ENCODE peak calls at places on chromosome 5, in nine cellular contexts. One of them, this sample, is unnamed.

GRCh38 chr5:28648108-28648507 is 1609.7 kb upstream of the CDH9 start:
- DNase-seq in NCI-H1930: no peak
- DNase-seq in endothelial cell: no peak
- DNase-seq in activated CD8-positive, alpha-beta T cell treated with anti-CD3 and anti-CD28 coated beads for 36 hours: no peak
- DNase-seq in activated T-cell treated with anti-CD3 and anti-CD28 coated beads, Interleukin-2, amount 50 U/mL, for 72 hours: no peak
- DNase-seq in amniotic epithelial cell: peak
- DNase-seq in HT1080: peak
- DNase-seq in mucosa of gallbladder: no peak
- DNase-seq in iPS-NIHi11: peak
- DNase-seq in this sample: no peak

GRCh38 chr5:11164456-11165286 is 403.6 kb upstream of the DAP start:
- DNase-seq in NCI-H1930: no peak
- DNase-seq in endothelial cell: no peak
- DNase-seq in activated CD8-positive, alpha-beta T cell treated with anti-CD3 and anti-CD28 coated beads for 36 hours: no peak
- DNase-seq in activated T-cell treated with anti-CD3 and anti-CD28 coated beads, Interleukin-2, amount 50 U/mL, for 72 hours: no peak
- DNase-seq in amniotic epithelial cell: no peak
- DNase-seq in HT1080: no peak
- DNase-seq in mucosa of gallbladder: no peak
- DNase-seq in iPS-NIHi11: no peak
- DNase-seq in this sample: no peak

GRCh38 chr5:177089146-177089545 is 2.4 kb downstream of the FGFR4 start:
- DNase-seq in NCI-H1930: no peak
- DNase-seq in endothelial cell: no peak
- DNase-seq in activated CD8-positive, alpha-beta T cell treated with anti-CD3 and anti-CD28 coated beads for 36 hours: no peak
- DNase-seq in activated T-cell treated with anti-CD3 and anti-CD28 coated beads, Interleukin-2, amount 50 U/mL, for 72 hours: no peak
- DNase-seq in amniotic epithelial cell: no peak
- DNase-seq in HT1080: no peak
- DNase-seq in mucosa of gallbladder: no peak
- DNase-seq in iPS-NIHi11: no peak
- DNase-seq in this sample: no peak

GRCh38 chr5:6188344-6188743 is 190.0 kb downstream of the MED10 start:
- DNase-seq in NCI-H1930: no peak
- DNase-seq in endothelial cell: no peak
- DNase-seq in activated CD8-positive, alpha-beta T cell treated with anti-CD3 and anti-CD28 coated beads for 36 hours: no peak
- DNase-seq in activated T-cell treated with anti-CD3 and anti-CD28 coated beads, Interleukin-2, amount 50 U/mL, for 72 hours: no peak
- DNase-seq in amniotic epithelial cell: no peak
- DNase-seq in HT1080: no peak
- DNase-seq in mucosa of gallbladder: no peak
- DNase-seq in iPS-NIHi11: no peak
- DNase-seq in this sample: no peak

GRCh38 chr5:127647361-127647958 is 1.4 kb upstream of the CTXN3 start:
- DNase-seq in NCI-H1930: no peak
- DNase-seq in endothelial cell: no peak
- DNase-seq in activated CD8-positive, alpha-beta T cell treated with anti-CD3 and anti-CD28 coated beads for 36 hours: no peak
- DNase-seq in activated T-cell treated with anti-CD3 and anti-CD28 coated beads, Interleukin-2, amount 50 U/mL, for 72 hours: no peak
- DNase-seq in amniotic epithelial cell: no peak
- DNase-seq in HT1080: no peak
- DNase-seq in mucosa of gallbladder: no peak
- DNase-seq in iPS-NIHi11: no peak
- DNase-seq in this sample: no peak

GRCh38 chr5:154267516-154267915 is 77.0 kb downstream of the GALNT10 start:
- DNase-seq in NCI-H1930: no peak
- DNase-seq in endothelial cell: no peak
- DNase-seq in activated CD8-positive, alpha-beta T cell treated with anti-CD3 and anti-CD28 coated beads for 36 hours: no peak
- DNase-seq in activated T-cell treated with anti-CD3 and anti-CD28 coated beads, Interleukin-2, amount 50 U/mL, for 72 hours: no peak
- DNase-seq in amniotic epithelial cell: no peak
- DNase-seq in HT1080: peak
- DNase-seq in mucosa of gallbladder: no peak
- DNase-seq in iPS-NIHi11: no peak
- DNase-seq in this sample: no peak

GRCh38 chr5:179235416-179236400 is 109.6 kb downstream of the ADAMTS2 start:
- DNase-seq in NCI-H1930: no peak
- DNase-seq in endothelial cell: no peak
- DNase-seq in activated CD8-positive, alpha-beta T cell treated with anti-CD3 and anti-CD28 coated beads for 36 hours: no peak
- DNase-seq in activated T-cell treated with anti-CD3 and anti-CD28 coated beads, Interleukin-2, amount 50 U/mL, for 72 hours: no peak
- DNase-seq in amniotic epithelial cell: no peak
- DNase-seq in HT1080: no peak
- DNase-seq in mucosa of gallbladder: no peak
- DNase-seq in iPS-NIHi11: no peak
- DNase-seq in this sample: no peak

GRCh38 chr5:60927450-60927849 is 17.4 kb downstream of the ERCC8 start:
- DNase-seq in NCI-H1930: no peak
- DNase-seq in endothelial cell: no peak
- DNase-seq in activated CD8-positive, alpha-beta T cell treated with anti-CD3 and anti-CD28 coated beads for 36 hours: no peak
- DNase-seq in activated T-cell treated with anti-CD3 and anti-CD28 coated beads, Interleukin-2, amount 50 U/mL, for 72 hours: no peak
- DNase-seq in amniotic epithelial cell: no peak
- DNase-seq in HT1080: no peak
- DNase-seq in mucosa of gallbladder: no peak
- DNase-seq in iPS-NIHi11: no peak
- DNase-seq in this sample: no peak

GRCh38 chr5:147412561-147412960 is 97.3 kb downstream of the DPYSL3 start:
- DNase-seq in NCI-H1930: no peak
- DNase-seq in endothelial cell: no peak
- DNase-seq in activated CD8-positive, alpha-beta T cell treated with anti-CD3 and anti-CD28 coated beads for 36 hours: no peak
- DNase-seq in activated T-cell treated with anti-CD3 and anti-CD28 coated beads, Interleukin-2, amount 50 U/mL, for 72 hours: no peak
- DNase-seq in amniotic epithelial cell: no peak
- DNase-seq in HT1080: no peak
- DNase-seq in mucosa of gallbladder: no peak
- DNase-seq in iPS-NIHi11: no peak
- DNase-seq in this sample: no peak

GRCh38 chr5:107565791-107566536 is 104.8 kb downstream of the EFNA5 start:
- DNase-seq in NCI-H1930: no peak
- DNase-seq in endothelial cell: no peak
- DNase-seq in activated CD8-positive, alpha-beta T cell treated with anti-CD3 and anti-CD28 coated beads for 36 hours: no peak
- DNase-seq in activated T-cell treated with anti-CD3 and anti-CD28 coated beads, Interleukin-2, amount 50 U/mL, for 72 hours: no peak
- DNase-seq in amniotic epithelial cell: no peak
- DNase-seq in HT1080: no peak
- DNase-seq in mucosa of gallbladder: no peak
- DNase-seq in iPS-NIHi11: peak
- DNase-seq in this sample: no peak

GRCh38 chr5:116452774-116453368 is 121.8 kb downstream of the SEMA6A start:
- DNase-seq in NCI-H1930: no peak
- DNase-seq in endothelial cell: no peak
- DNase-seq in activated CD8-positive, alpha-beta T cell treated with anti-CD3 and anti-CD28 coated beads for 36 hours: no peak
- DNase-seq in activated T-cell treated with anti-CD3 and anti-CD28 coated beads, Interleukin-2, amount 50 U/mL, for 72 hours: no peak
- DNase-seq in amniotic epithelial cell: no peak
- DNase-seq in HT1080: no peak
- DNase-seq in mucosa of gallbladder: no peak
- DNase-seq in iPS-NIHi11: no peak
- DNase-seq in this sample: no peak

GRCh38 chr5:133421394-133421793 is 190.9 kb downstream of the FSTL4 start:
- DNase-seq in NCI-H1930: peak
- DNase-seq in endothelial cell: peak
- DNase-seq in activated CD8-positive, alpha-beta T cell treated with anti-CD3 and anti-CD28 coated beads for 36 hours: peak
- DNase-seq in activated T-cell treated with anti-CD3 and anti-CD28 coated beads, Interleukin-2, amount 50 U/mL, for 72 hours: peak
- DNase-seq in amniotic epithelial cell: peak
- DNase-seq in HT1080: peak
- DNase-seq in mucosa of gallbladder: no peak
- DNase-seq in iPS-NIHi11: peak
- DNase-seq in this sample: peak

GRCh38 chr5:94366811-94367210 is 251.6 kb downstream of the KIAA0825 start:
- DNase-seq in NCI-H1930: no peak
- DNase-seq in endothelial cell: no peak
- DNase-seq in activated CD8-positive, alpha-beta T cell treated with anti-CD3 and anti-CD28 coated beads for 36 hours: no peak
- DNase-seq in activated T-cell treated with anti-CD3 and anti-CD28 coated beads, Interleukin-2, amount 50 U/mL, for 72 hours: no peak
- DNase-seq in amniotic epithelial cell: no peak
- DNase-seq in HT1080: no peak
- DNase-seq in mucosa of gallbladder: no peak
- DNase-seq in iPS-NIHi11: no peak
- DNase-seq in this sample: no peak

GRCh38 chr5:28517691-28518090 is 1479.3 kb upstream of the CDH9 start:
- DNase-seq in NCI-H1930: no peak
- DNase-seq in endothelial cell: no peak
- DNase-seq in activated CD8-positive, alpha-beta T cell treated with anti-CD3 and anti-CD28 coated beads for 36 hours: no peak
- DNase-seq in activated T-cell treated with anti-CD3 and anti-CD28 coated beads, Interleukin-2, amount 50 U/mL, for 72 hours: no peak
- DNase-seq in amniotic epithelial cell: no peak
- DNase-seq in HT1080: no peak
- DNase-seq in mucosa of gallbladder: no peak
- DNase-seq in iPS-NIHi11: no peak
- DNase-seq in this sample: no peak

GRCh38 chr5:51652980-51653379 is 269.7 kb downstream of the ISL1 start:
- DNase-seq in NCI-H1930: no peak
- DNase-seq in endothelial cell: no peak
- DNase-seq in activated CD8-positive, alpha-beta T cell treated with anti-CD3 and anti-CD28 coated beads for 36 hours: no peak
- DNase-seq in activated T-cell treated with anti-CD3 and anti-CD28 coated beads, Interleukin-2, amount 50 U/mL, for 72 hours: no peak
- DNase-seq in amniotic epithelial cell: peak
- DNase-seq in HT1080: peak
- DNase-seq in mucosa of gallbladder: no peak
- DNase-seq in iPS-NIHi11: peak
- DNase-seq in this sample: no peak

GRCh38 chr5:130985776-130986175 is 179.3 kb downstream of the HINT1 start:
- DNase-seq in NCI-H1930: no peak
- DNase-seq in endothelial cell: no peak
- DNase-seq in activated CD8-positive, alpha-beta T cell treated with anti-CD3 and anti-CD28 coated beads for 36 hours: no peak
- DNase-seq in activated T-cell treated with anti-CD3 and anti-CD28 coated beads, Interleukin-2, amount 50 U/mL, for 72 hours: no peak
- DNase-seq in amniotic epithelial cell: no peak
- DNase-seq in HT1080: no peak
- DNase-seq in mucosa of gallbladder: no peak
- DNase-seq in iPS-NIHi11: no peak
- DNase-seq in this sample: no peak

GRCh38 chr5:151480384-151480783 is 33.0 kb downstream of the SLC36A1 start:
- DNase-seq in NCI-H1930: no peak
- DNase-seq in endothelial cell: no peak
- DNase-seq in activated CD8-positive, alpha-beta T cell treated with anti-CD3 and anti-CD28 coated beads for 36 hours: no peak
- DNase-seq in activated T-cell treated with anti-CD3 and anti-CD28 coated beads, Interleukin-2, amount 50 U/mL, for 72 hours: no peak
- DNase-seq in amniotic epithelial cell: peak
- DNase-seq in HT1080: no peak
- DNase-seq in mucosa of gallbladder: no peak
- DNase-seq in iPS-NIHi11: no peak
- DNase-seq in this sample: no peak

GRCh38 chr5:159061186-159061796 is 38.4 kb downstream of the EBF1 start:
- DNase-seq in NCI-H1930: no peak
- DNase-seq in endothelial cell: no peak
- DNase-seq in activated CD8-positive, alpha-beta T cell treated with anti-CD3 and anti-CD28 coated beads for 36 hours: no peak
- DNase-seq in activated T-cell treated with anti-CD3 and anti-CD28 coated beads, Interleukin-2, amount 50 U/mL, for 72 hours: no peak
- DNase-seq in amniotic epithelial cell: no peak
- DNase-seq in HT1080: peak
- DNase-seq in mucosa of gallbladder: no peak
- DNase-seq in iPS-NIHi11: no peak
- DNase-seq in this sample: no peak

GRCh38 chr5:158609729-158610128 is 490.0 kb downstream of the EBF1 start:
- DNase-seq in NCI-H1930: no peak
- DNase-seq in endothelial cell: no peak
- DNase-seq in activated CD8-positive, alpha-beta T cell treated with anti-CD3 and anti-CD28 coated beads for 36 hours: no peak
- DNase-seq in activated T-cell treated with anti-CD3 and anti-CD28 coated beads, Interleukin-2, amount 50 U/mL, for 72 hours: no peak
- DNase-seq in amniotic epithelial cell: no peak
- DNase-seq in HT1080: no peak
- DNase-seq in mucosa of gallbladder: no peak
- DNase-seq in iPS-NIHi11: no peak
- DNase-seq in this sample: no peak

GRCh38 chr5:127313847-127314473 is 23.4 kb downstream of the MEGF10 start:
- DNase-seq in NCI-H1930: peak
- DNase-seq in endothelial cell: peak
- DNase-seq in activated CD8-positive, alpha-beta T cell treated with anti-CD3 and anti-CD28 coated beads for 36 hours: peak
- DNase-seq in activated T-cell treated with anti-CD3 and anti-CD28 coated beads, Interleukin-2, amount 50 U/mL, for 72 hours: peak
- DNase-seq in amniotic epithelial cell: peak
- DNase-seq in HT1080: peak
- DNase-seq in mucosa of gallbladder: peak
- DNase-seq in iPS-NIHi11: peak
- DNase-seq in this sample: peak